ENCODE peak calls at places on chromosomes 2 and 18, in nine cellular contexts. E, V, P, D, X, O, M, U and T are unnamed samples.

GRCh38 chr2:191950132-191950885 is 103.4 kb upstream of the CAVIN2 start:
- DNase-seq in E (no peak), V (peak), P (no peak), D (no peak), X (peak), O (no peak), M (no peak), U (peak), T (no peak)

GRCh38 chr2:67877281-67877680 is 185.5 kb downstream of the C1D start:
- DNase-seq in E (no peak), V (no peak), P (no peak), D (peak), X (no peak), O (no peak), M (no peak), U (peak), T (no peak)

GRCh38 chr2:112877423-112877822 is 33.5 kb upstream of the IL37 start:
- DNase-seq in E (no peak), V (no peak), P (no peak), D (no peak), X (no peak), O (no peak), M (no peak), U (no peak), T (no peak)

GRCh38 chr18:79530821-79531220 is 135.1 kb downstream of the NFATC1 start:
- DNase-seq in E (no peak), V (no peak), P (no peak), D (peak), X (no peak), O (no peak), M (no peak), U (no peak), T (no peak)

GRCh38 chr18:69250305-69251151 is 150.2 kb upstream of the DOK6 start:
- DNase-seq in E (no peak), V (peak), P (no peak), D (no peak), X (no peak), O (no peak), M (no peak), U (no peak), T (no peak)

GRCh38 chr2:155021591-155021990 is 323.1 kb downstream of the KCNJ3 start:
- DNase-seq in E (peak), V (no peak), P (no peak), D (no peak), X (no peak), O (no peak), M (no peak), U (no peak), T (no peak)

GRCh38 chr2:53460347-53460746 is 307.3 kb upstream of the CHAC2 start:
- DNase-seq in E (peak), V (no peak), P (no peak), D (no peak), X (no peak), O (no peak), M (no peak), U (no peak), T (peak)

GRCh38 chr2:64819774-64820688 is 166.3 kb upstream of the SERTAD2 start:
- DNase-seq in E (no peak), V (no peak), P (no peak), D (no peak), X (no peak), O (peak), M (peak), U (no peak), T (no peak)

GRCh38 chr18:79524181-79525078 is 128.7 kb downstream of the NFATC1 start:
- DNase-seq in E (no peak), V (no peak), P (no peak), D (no peak), X (no peak), O (peak), M (peak), U (no peak), T (no peak)

GRCh38 chr2:128640847-128641360 is 322.2 kb upstream of the HS6ST1 start:
- DNase-seq in E (no peak), V (no peak), P (no peak), D (peak), X (no peak), O (no peak), M (no peak), U (no peak), T (no peak)

GRCh38 chr2:41717883-41718282 is 329.9 kb upstream of the PKDCC start:
- DNase-seq in E (no peak), V (no peak), P (no peak), D (no peak), X (peak), O (no peak), M (no peak), U (no peak), T (no peak)

GRCh38 chr2:11121099-11121822 is 34.0 kb upstream of the SLC66A3 start:
- DNase-seq in E (no peak), V (peak), P (no peak), D (no peak), X (no peak), O (no peak), M (no peak), U (peak), T (no peak)